ENCODE peak calls at places on chromosomes 1 and 21, in eight cellular contexts. V, I, X, O, K, P, S and L are unnamed samples.

GRCh38 chr1:233907139-233907538 is 2.7 kb downstream of the SLC35F3 start:
- DNase-seq in V (no peak), I (no peak), X (no peak), O (no peak), K (no peak), P (no peak), S (no peak), L (no peak)

GRCh38 chr1:197618065-197618464 is 157.2 kb downstream of the DENND1B start:
- DNase-seq in V (no peak), I (no peak), X (no peak), O (no peak), K (peak; percentile 9), P (no peak), S (peak; percentile 34), L (peak; percentile 19)

GRCh38 chr1:22196041-22196440 is 53.1 kb upstream of the WNT4 start:
- DNase-seq in V (peak; percentile 74), I (no peak), X (no peak), O (no peak), K (no peak), P (no peak), S (no peak), L (no peak)

GRCh38 chr1:225866061-225866844 is 15.9 kb downstream of the TMEM63A start:
- DNase-seq in V (no peak), I (no peak), X (no peak), O (no peak), K (peak; percentile 87), P (peak; percentile 90), S (peak; percentile 87), L (peak; percentile 70)

GRCh38 chr1:68168545-68169065 is 63.7 kb downstream of the WLS start:
- DNase-seq in V (no peak), I (no peak), X (no peak), O (no peak), K (peak; percentile 65), P (no peak), S (no peak), L (no peak)

GRCh38 chr1:24861821-24862727 is 68.0 kb downstream of the RUNX3 start:
- DNase-seq in V (peak; percentile 23), I (no peak), X (no peak), O (no peak), K (peak; percentile 22), P (no peak), S (peak; percentile 26), L (no peak)

GRCh38 chr1:107750364-107750959 is 214.5 kb downstream of the VAV3 start:
- DNase-seq in V (peak; percentile 81), I (peak; percentile 52), X (no peak), O (peak; percentile 36), K (peak; percentile 59), P (peak; percentile 74), S (peak; percentile 55), L (peak; percentile 90)

GRCh38 chr21:31624181-31624580 is 35.3 kb upstream of the SOD1 start:
- DNase-seq in V (no peak), I (no peak), X (no peak), O (no peak), K (no peak), P (no peak), S (no peak), L (no peak)

GRCh38 chr21:14383596-14384210 is 757 bp upstream of the HSPA13 start:
- DNase-seq in V (no peak), I (no peak), X (no peak), O (no peak), K (peak; percentile 31), P (peak; percentile 5), S (peak; percentile 52), L (peak; percentile 7)

GRCh38 chr1:29500041-29500440 is 263.7 kb downstream of the PTPRU start:
- DNase-seq in V (no peak), I (no peak), X (no peak), O (no peak), K (no peak), P (no peak), S (no peak), L (no peak)

GRCh38 chr1:197388801-197389200 is 120.7 kb downstream of the CRB1 start:
- DNase-seq in V (no peak), I (no peak), X (no peak), O (no peak), K (peak; percentile 51), P (no peak), S (peak; percentile 12), L (no peak)

GRCh38 chr1:150150511-150151021 is 850 bp downstream of the PLEKHO1 start:
- DNase-seq in V (no peak), I (peak; percentile 34), X (peak; percentile 78), O (no peak), K (no peak), P (peak; percentile 28), S (no peak), L (peak; percentile 33)

GRCh38 chr21:45853703-45854342 is 127.7 kb upstream of the COL6A1 start:
- DNase-seq in V (no peak), I (no peak), X (peak; percentile 11), O (no peak), K (no peak), P (no peak), S (no peak), L (no peak)

GRCh38 chr21:38494688-38495087 is 3.6 kb downstream of the ERG start:
- DNase-seq in V (no peak), I (no peak), X (no peak), O (no peak), K (peak; percentile 58), P (no peak), S (no peak), L (no peak)

GRCh38 chr1:228958121-228958520 is 222.8 kb downstream of the RHOU start:
- DNase-seq in V (no peak), I (no peak), X (no peak), O (no peak), K (no peak), P (no peak), S (no peak), L (no peak)

GRCh38 chr1:242824435-242824834 is 299.9 kb upstream of the PLD5 start:
- DNase-seq in V (no peak), I (no peak), X (no peak), O (no peak), K (peak; percentile 76), P (no peak), S (peak; percentile 1), L (no peak)

GRCh38 chr1:113929750-113930498 is 800 bp downstream of the HIPK1 start:
- DNase-seq in V (peak; percentile 65), I (peak; percentile 46), X (no peak), O (peak; percentile 38), K (no peak), P (peak; percentile 78), S (peak; percentile 44), L (peak; percentile 60)

GRCh38 chr1:203207751-203208150 is 21.2 kb upstream of the CHI3L1 start:
- DNase-seq in V (no peak), I (no peak), X (no peak), O (no peak), K (no peak), P (no peak), S (no peak), L (peak; percentile 31)

GRCh38 chr1:162696286-162696862 is 64.1 kb downstream of the DDR2 start:
- DNase-seq in V (peak; percentile 94), I (peak; percentile 49), X (peak; percentile 87), O (no peak), K (peak; percentile 90), P (no peak), S (peak; percentile 95), L (peak; percentile 91)

GRCh38 chr1:221765527-221765926 is 23.6 kb upstream of the DUSP10 start:
- DNase-seq in V (no peak), I (no peak), X (no peak), O (no peak), K (peak; percentile 15), P (no peak), S (no peak), L (no peak)

GRCh38 chr1:197677313-197677712 is 98.0 kb downstream of the DENND1B start:
- DNase-seq in V (no peak), I (no peak), X (no peak), O (no peak), K (no peak), P (no peak), S (no peak), L (no peak)

GRCh38 chr1:70738576-70738975 is 309.0 kb downstream of the PTGER3 start:
- DNase-seq in V (no peak), I (no peak), X (no peak), O (no peak), K (no peak), P (no peak), S (no peak), L (peak; percentile 89)

GRCh38 chr1:74689800-74690696 is 16.5 kb upstream of the ERICH3 start:
- DNase-seq in V (peak; percentile 77), I (peak; percentile 28), X (no peak), O (no peak), K (peak; percentile 26), P (peak; percentile 55), S (peak; percentile 77), L (peak; percentile 65)

GRCh38 chr1:25927541-25928265 is 21.5 kb upstream of the STMN1 start:
- DNase-seq in V (no peak), I (no peak), X (no peak), O (peak; percentile 53), K (no peak), P (no peak), S (no peak), L (no peak)

GRCh38 chr1:98325646-98326441 is 335.7 kb upstream of the SNX7 start:
- DNase-seq in V (no peak), I (no peak), X (no peak), O (no peak), K (peak; percentile 89), P (no peak), S (peak; percentile 94), L (peak; percentile 93)

GRCh38 chr1:98278055-98278454 is 357.2 kb upstream of the DPYD start:
- DNase-seq in V (no peak), I (no peak), X (no peak), O (no peak), K (no peak), P (no peak), S (no peak), L (no peak)

GRCh38 chr1:91807921-91808620 is 77.9 kb downstream of the TGFBR3 start:
- DNase-seq in V (no peak), I (no peak), X (no peak), O (no peak), K (no peak), P (no peak), S (no peak), L (no peak)

GRCh38 chr1:1079408-1080121 is 5.5 kb upstream of the RNF223 start:
- DNase-seq in V (peak; percentile 97), I (no peak), X (peak; percentile 67), O (peak; percentile 26), K (peak; percentile 84), P (peak; percentile 80), S (peak; percentile 85), L (peak; percentile 88)

GRCh38 chr1:245041058-245041698 is 113.6 kb upstream of the KIF26B start:
- DNase-seq in V (no peak), I (no peak), X (no peak), O (no peak), K (no peak), P (no peak), S (no peak), L (no peak)